ENCODE peak calls at places on chromosomes 16 and 17, in seven cellular contexts. Z is spleen, A is HCT116, O is transverse colon, Q is K562, T is stomach, V is upper lobe of left lung. X is an unnamed sample.

GRCh38 chr17:69853533-69854262 is 221.3 kb upstream of the KCNJ16 start:
- DNase-seq in Z (no peak), A (no peak), O (no peak), Q (no peak), T (no peak), V (no peak), X (no peak)

GRCh38 chr17:55441544-55441943 is 19.9 kb upstream of the MMD start:
- DNase-seq in Z (no peak), A (no peak), O (no peak), Q (no peak), T (no peak), V (no peak), X (no peak)

GRCh38 chr17:20852541-20853370 is 190.1 kb downstream of the USP22 start:
- DNase-seq in Z (peak; percentile 72), A (no peak), O (peak; percentile 14), Q (no peak), T (no peak), V (no peak), X (peak; percentile 75)

GRCh38 chr17:71287246-71287828 is 833.5 kb upstream of the SOX9 start:
- DNase-seq in Z (no peak), A (no peak), O (peak; percentile 10), Q (no peak), T (no peak), V (no peak), X (no peak)

GRCh38 chr16:4890686-4891085 is 43.4 kb downstream of the UBN1 start:
- DNase-seq in Z (no peak), A (no peak), O (no peak), Q (no peak), T (no peak), V (no peak), X (no peak)

GRCh38 chr17:76645481-76645880 is 1.9 kb upstream of the ST6GALNAC1 start:
- DNase-seq in Z (no peak), A (no peak), O (peak; percentile 47), Q (no peak), T (peak; percentile 67), V (peak; percentile 43), X (no peak)

GRCh38 chr16:57809276-57809793 is 7.0 kb upstream of the KIFC3 start:
- DNase-seq in Z (no peak), A (no peak), O (no peak), Q (no peak), T (no peak), V (no peak), X (no peak)

GRCh38 chr16:10577305-10578202 is 2.8 kb downstream of the EMP2 start:
- DNase-seq in Z (no peak), A (no peak), O (peak; percentile 41), Q (no peak), T (no peak), V (peak; percentile 72), X (peak; percentile 68)

GRCh38 chr17:81294512-81295030 is 536 bp downstream of the SLC38A10 start:
- DNase-seq in Z (peak; percentile 87), A (no peak), O (peak; percentile 51), Q (peak; percentile 48), T (peak; percentile 42), V (peak; percentile 48), X (peak; percentile 78)

GRCh38 chr17:77180503-77181330 is 39.9 kb downstream of the SEC14L1 start:
- DNase-seq in Z (no peak), A (no peak), O (no peak), Q (no peak), T (no peak), V (no peak), X (no peak)

GRCh38 chr17:62870581-62870964 is 62.5 kb upstream of the MARCHF10 start:
- DNase-seq in Z (no peak), A (no peak), O (no peak), Q (no peak), T (no peak), V (no peak), X (no peak)

GRCh38 chr16:661184-661821 is 6.6 kb upstream of the RHOT2 start:
- DNase-seq in Z (no peak), A (no peak), O (no peak), Q (no peak), T (no peak), V (no peak), X (no peak)

GRCh38 chr16:31269541-31269940 is 9.8 kb downstream of the ITGAM start:
- DNase-seq in Z (no peak), A (no peak), O (no peak), Q (no peak), T (no peak), V (no peak), X (no peak)

GRCh38 chr17:31058958-31059357 is 35.8 kb upstream of the NF1 start:
- DNase-seq in Z (no peak), A (no peak), O (no peak), Q (no peak), T (no peak), V (no peak), X (no peak)

GRCh38 chr16:1374418-1375297 is 22.9 kb downstream of the GNPTG start:
- DNase-seq in Z (no peak), A (no peak), O (no peak), Q (no peak), T (no peak), V (no peak), X (no peak)

GRCh38 chr16:24729967-24730815 is 740 bp downstream of the TNRC6A start:
- DNase-seq in Z (no peak), A (no peak), O (peak; percentile 43), Q (peak; percentile 76), T (peak; percentile 33), V (peak; percentile 30), X (peak; percentile 65)

GRCh38 chr17:65177901-65178300 is 40.7 kb downstream of the RGS9 start:
- DNase-seq in Z (no peak), A (no peak), O (no peak), Q (no peak), T (no peak), V (no peak), X (no peak)

GRCh38 chr17:48586355-48586924 is 3.6 kb downstream of the HOXB3 start:
- DNase-seq in Z (no peak), A (no peak), O (no peak), Q (no peak), T (no peak), V (no peak), X (no peak)

GRCh38 chr17:83053021-83053778 is 26.2 kb upstream of the METRNL start:
- DNase-seq in Z (peak; percentile 83), A (no peak), O (no peak), Q (no peak), T (peak; percentile 28), V (no peak), X (peak; percentile 70)

GRCh38 chr17:17126131-17127110 is 79.7 kb downstream of the PLD6 start:
- DNase-seq in Z (peak; percentile 73), A (no peak), O (no peak), Q (no peak), T (no peak), V (no peak), X (no peak)

GRCh38 chr17:27550291-27550930 is 80.6 kb upstream of the LGALS9 start:
- DNase-seq in Z (peak; percentile 69), A (no peak), O (no peak), Q (no peak), T (no peak), V (no peak), X (no peak)

GRCh38 chr17:4127555-4127954 is 15.3 kb downstream of the ZZEF1 start:
- DNase-seq in Z (no peak), A (no peak), O (no peak), Q (no peak), T (no peak), V (no peak), X (no peak)

GRCh38 chr16:27177031-27177774 is 26.1 kb upstream of the KDM8 start:
- DNase-seq in Z (no peak), A (no peak), O (no peak), Q (no peak), T (no peak), V (no peak), X (no peak)

GRCh38 chr16:72862090-72862489 is 185.8 kb downstream of the ZFHX3 start:
- DNase-seq in Z (no peak), A (no peak), O (no peak), Q (no peak), T (no peak), V (no peak), X (no peak)

GRCh38 chr16:78504391-78504945 is 405.0 kb downstream of the WWOX start:
- DNase-seq in Z (no peak), A (no peak), O (peak; percentile 30), Q (no peak), T (peak; percentile 32), V (no peak), X (peak; percentile 84)

GRCh38 chr16:48434653-48435318 is 49.6 kb upstream of the SIAH1 start:
- DNase-seq in Z (no peak), A (no peak), O (no peak), Q (no peak), T (no peak), V (peak; percentile 41), X (no peak)

GRCh38 chr16:19523559-19524355 is at the start of gene CCP110:
- DNase-seq in Z (peak; percentile 100), A (peak; percentile 91), O (peak; percentile 97), Q (peak; percentile 93), T (peak; percentile 98), V (peak; percentile 99), X (peak; percentile 98)
- TF ChIP-seq POLR2A in Z (peak; percentile 58), A (no peak), O (peak; percentile 75), Q (peak; percentile 83), T (peak; percentile 29), V (peak; percentile 57), X (peak; percentile 61)

GRCh38 chr17:50098583-50098982 is 3.4 kb downstream of the PDK2 start:
- DNase-seq in Z (no peak), A (no peak), O (no peak), Q (no peak), T (no peak), V (no peak), X (no peak)
- H3K4me1 ChIP-seq in Z (peaks cover 17% of the 10 kb centered on the region), A (peaks cover 44% of the 10 kb centered on the region), O (peaks cover 59% of the 10 kb centered on the region), Q (peaks cover 39% of the 10 kb centered on the region), T (peaks cover 90% of the 10 kb centered on the region), V (peaks cover 19% of the 10 kb centered on the region), X (peaks cover 59% of the 10 kb centered on the region)

DNA sequence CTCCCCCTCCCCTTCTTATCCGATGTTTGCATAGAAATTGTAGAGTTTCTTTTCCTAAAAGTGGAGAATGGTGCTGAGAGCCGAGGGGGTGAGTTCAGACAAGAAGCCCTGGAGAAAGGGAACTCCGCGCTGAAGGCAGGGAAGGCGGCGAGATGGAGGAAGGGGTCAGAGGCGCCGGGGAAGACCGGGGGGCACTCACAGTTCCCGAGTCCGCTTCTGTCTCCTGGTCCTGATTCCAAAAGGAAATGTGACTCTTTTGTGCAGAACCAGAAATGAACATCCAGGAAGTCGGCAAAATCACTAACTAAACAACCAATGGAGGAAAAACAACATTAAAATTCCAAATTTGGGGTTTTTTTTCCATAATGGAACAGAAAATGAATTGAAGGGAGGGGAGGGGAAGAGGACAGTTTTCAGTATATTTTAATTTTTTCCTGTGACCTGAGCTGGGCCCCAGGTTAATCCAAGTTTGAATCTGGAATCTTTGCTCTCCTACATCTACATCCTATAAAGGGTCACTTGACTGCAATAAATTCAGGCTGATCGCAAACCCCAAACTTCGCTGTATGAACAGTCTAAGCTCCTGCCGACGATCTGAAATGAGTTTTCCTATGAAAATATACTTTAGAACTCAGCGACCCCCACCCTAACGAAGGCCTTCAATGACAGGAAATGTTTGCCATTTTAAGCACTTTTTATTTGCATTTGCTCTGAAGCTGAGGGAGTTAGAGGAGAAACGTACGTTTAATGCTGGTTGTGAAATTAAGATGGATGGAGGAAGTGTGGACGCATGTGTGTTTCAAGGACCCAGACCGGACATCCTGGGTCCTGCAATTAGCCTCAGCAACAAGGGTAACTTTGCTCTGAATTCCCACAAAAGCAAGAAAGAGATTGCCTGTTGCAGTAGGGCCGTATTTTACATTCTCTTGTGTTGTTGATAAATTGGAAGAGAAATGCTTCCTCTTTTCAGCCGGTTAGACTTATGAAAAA is 252.2 kb downstream of the C16orf95 start:
- DNase-seq in Z (no peak), A (no peak), O (no peak), Q (no peak), T (no peak), V (no peak), X (peak; percentile 46)
- TF ChIP-seq POLR2AphosphoS5 in Z (no peak), A (no peak), O (no peak), Q (no peak), T (no peak), V (no peak), X (no peak)

GRCh38 chr16:87828071-87828971 is 41.0 kb downstream of the SLC7A5 start:
- DNase-seq in Z (no peak), A (no peak), O (no peak), Q (no peak), T (peak; percentile 86), V (no peak), X (no peak)
- TF ChIP-seq POLR2A in Z (no peak), A (no peak), O (no peak), Q (peak; percentile 19), T (no peak), V (no peak), X (no peak)

X was measured in sigmoid colon.